ENCODE peak calls at places on chromosomes 2 and 18, in nine cellular contexts. O, V, S, J, G, T, W, A and K are unnamed samples.

GRCh38 chr18:51149605-51150429 is 47.7 kb downstream of the MEX3C start:
- DNase-seq in O (peak; percentile 22), V (peak; percentile 27), S (peak; percentile 14), J (no peak), G (no peak), T (no peak), W (no peak), A (peak; percentile 50), K (peak; percentile 79)

GRCh38 chr2:226116346-226116745 is 683.3 kb downstream of the IRS1 start:
- DNase-seq in O (no peak), V (no peak), S (no peak), J (no peak), G (no peak), T (no peak), W (no peak), A (no peak), K (no peak)

GRCh38 chr2:5474716-5475115 is 217.5 kb upstream of the SOX11 start:
- DNase-seq in O (no peak), V (no peak), S (no peak), J (no peak), G (no peak), T (no peak), W (no peak), A (no peak), K (no peak)

GRCh38 chr2:49811502-49811901 is 657.2 kb upstream of the FSHR start:
- DNase-seq in O (no peak), V (no peak), S (no peak), J (no peak), G (no peak), T (no peak), W (no peak), A (no peak), K (no peak)

GRCh38 chr2:191376981-191377629 is 131.9 kb downstream of the MYO1B start:
- DNase-seq in O (peak; percentile 94), V (no peak), S (peak; percentile 83), J (peak; percentile 73), G (no peak), T (no peak), W (peak; percentile 72), A (peak; percentile 87), K (peak; percentile 92)

GRCh38 chr18:57659463-57660102 is 37.9 kb upstream of the NARS1 start:
- DNase-seq in O (no peak), V (no peak), S (no peak), J (no peak), G (no peak), T (no peak), W (no peak), A (no peak), K (no peak)

GRCh38 chr2:144516981-144517824 is 2.7 kb downstream of the ZEB2 start:
- DNase-seq in O (peak; percentile 96), V (peak; percentile 41), S (no peak), J (peak; percentile 53), G (no peak), T (peak; percentile 45), W (peak; percentile 76), A (peak; percentile 84), K (peak; percentile 82)

GRCh38 chr2:106192752-106193490 is 1.2 kb downstream of the UXS1 start:
- DNase-seq in O (peak; percentile 96), V (peak; percentile 53), S (peak; percentile 34), J (peak; percentile 27), G (no peak), T (peak; percentile 14), W (no peak), A (peak; percentile 79), K (peak; percentile 88)

GRCh38 chr2:182379235-182379634 is 47.6 kb downstream of the PDE1A start:
- DNase-seq in O (peak; percentile 34), V (no peak), S (no peak), J (no peak), G (no peak), T (no peak), W (no peak), A (peak; percentile 22), K (peak; percentile 12)

GRCh38 chr18:59570101-59570875 is 126.9 kb downstream of the CCBE1 start:
- DNase-seq in O (no peak), V (no peak), S (no peak), J (no peak), G (no peak), T (no peak), W (no peak), A (no peak), K (no peak)

GRCh38 chr2:237874585-237875161 is 15.2 kb downstream of the RAMP1 start:
- DNase-seq in O (peak; percentile 68), V (no peak), S (peak; percentile 85), J (peak; percentile 36), G (no peak), T (no peak), W (no peak), A (peak; percentile 84), K (peak; percentile 93)

GRCh38 chr2:443211-443610 is 155.3 kb upstream of the ALKAL2 start:
- DNase-seq in O (no peak), V (no peak), S (no peak), J (no peak), G (no peak), T (no peak), W (no peak), A (no peak), K (no peak)

GRCh38 chr2:233464531-233465240 is 101.9 kb downstream of the USP40 start:
- DNase-seq in O (no peak), V (no peak), S (no peak), J (no peak), G (no peak), T (no peak), W (peak; percentile 2), A (no peak), K (no peak)

GRCh38 chr18:66708631-66709030 is 104.7 kb upstream of the CDH19 start:
- DNase-seq in O (no peak), V (no peak), S (no peak), J (no peak), G (no peak), T (no peak), W (no peak), A (no peak), K (no peak)

GRCh38 chr2:43848174-43848573 is 9.4 kb downstream of the ABCG8 start:
- DNase-seq in O (no peak), V (no peak), S (no peak), J (no peak), G (no peak), T (no peak), W (no peak), A (peak; percentile 2), K (no peak)

GRCh38 chr18:42707080-42707479 is 408.4 kb downstream of the RIT2 start:
- DNase-seq in O (no peak), V (no peak), S (no peak), J (no peak), G (no peak), T (no peak), W (no peak), A (no peak), K (no peak)

GRCh38 chr2:31107588-31108300 is 30.5 kb downstream of the GALNT14 start:
- DNase-seq in O (no peak), V (no peak), S (no peak), J (no peak), G (no peak), T (no peak), W (no peak), A (no peak), K (peak; percentile 16)